ENCODE peak calls at places on chromosomes 16 and 17, in six cellular contexts. One of them, this sample, is unnamed.

GRCh38 chr16:75424096-75424762 is 9.1 kb downstream of the CFDP1 start:
- DNase-seq in astrocyte: no peak
- DNase-seq in endothelial cell: no peak
- DNase-seq in stimulated activated CD4-positive, alpha-beta T cell treated with anti-CD3 and anti-CD28 coated beads, Interleukin-4, amount 100 ng/mL, for 1 hour: no peak
- DNase-seq in nucleus accumbens: no peak
- DNase-seq in GM20000: no peak
- DNase-seq in this sample: no peak

GRCh38 chr16:7246578-7246977 is 86.1 kb upstream of the RBFOX1 start:
- DNase-seq in nucleus accumbens: no peak
- DNase-seq in GM20000: no peak
- DNase-seq in endothelial cell: no peak
- DNase-seq in stimulated activated CD4-positive, alpha-beta T cell treated with anti-CD3 and anti-CD28 coated beads, Interleukin-4, amount 100 ng/mL, for 1 hour: no peak
- DNase-seq in astrocyte: no peak
- DNase-seq in this sample: no peak

GRCh38 chr17:29565643-29566472 is 979 bp downstream of the ABHD15 start:
- DNase-seq in endothelial cell: no peak
- DNase-seq in stimulated activated CD4-positive, alpha-beta T cell treated with anti-CD3 and anti-CD28 coated beads, Interleukin-4, amount 100 ng/mL, for 1 hour: peak
- DNase-seq in nucleus accumbens: no peak
- DNase-seq in GM20000: peak
- DNase-seq in astrocyte: no peak
- DNase-seq in this sample: peak

GRCh38 chr17:43308999-43309398 is 75.2 kb upstream of the RNU2-1 start:
- DNase-seq in nucleus accumbens: no peak
- DNase-seq in stimulated activated CD4-positive, alpha-beta T cell treated with anti-CD3 and anti-CD28 coated beads, Interleukin-4, amount 100 ng/mL, for 1 hour: no peak
- DNase-seq in endothelial cell: no peak
- DNase-seq in GM20000: no peak
- DNase-seq in astrocyte: no peak
- DNase-seq in this sample: no peak

GRCh38 chr16:57892447-57893096 is 78.4 kb downstream of the CNGB1 start:
- DNase-seq in GM20000: no peak
- DNase-seq in stimulated activated CD4-positive, alpha-beta T cell treated with anti-CD3 and anti-CD28 coated beads, Interleukin-4, amount 100 ng/mL, for 1 hour: no peak
- DNase-seq in nucleus accumbens: no peak
- DNase-seq in endothelial cell: no peak
- DNase-seq in astrocyte: peak
- DNase-seq in this sample: no peak

GRCh38 chr17:36132421-36132831 is 28.8 kb downstream of the CCL4 start:
- DNase-seq in stimulated activated CD4-positive, alpha-beta T cell treated with anti-CD3 and anti-CD28 coated beads, Interleukin-4, amount 100 ng/mL, for 1 hour: no peak
- DNase-seq in astrocyte: no peak
- DNase-seq in endothelial cell: no peak
- DNase-seq in GM20000: no peak
- DNase-seq in nucleus accumbens: no peak
- DNase-seq in this sample: no peak

GRCh38 chr17:28500712-28501379 is 5.3 kb upstream of the FOXN1 start:
- DNase-seq in astrocyte: no peak
- DNase-seq in endothelial cell: no peak
- DNase-seq in nucleus accumbens: no peak
- DNase-seq in GM20000: peak
- DNase-seq in stimulated activated CD4-positive, alpha-beta T cell treated with anti-CD3 and anti-CD28 coated beads, Interleukin-4, amount 100 ng/mL, for 1 hour: no peak
- DNase-seq in this sample: no peak

GRCh38 chr16:87584271-87584670 is 18.0 kb upstream of the JPH3 start:
- DNase-seq in nucleus accumbens: no peak
- DNase-seq in stimulated activated CD4-positive, alpha-beta T cell treated with anti-CD3 and anti-CD28 coated beads, Interleukin-4, amount 100 ng/mL, for 1 hour: no peak
- DNase-seq in astrocyte: peak
- DNase-seq in endothelial cell: no peak
- DNase-seq in GM20000: no peak
- DNase-seq in this sample: no peak

GRCh38 chr16:1950047-1950446 is 4.4 kb downstream of the RPL3L start:
- DNase-seq in stimulated activated CD4-positive, alpha-beta T cell treated with anti-CD3 and anti-CD28 coated beads, Interleukin-4, amount 100 ng/mL, for 1 hour: no peak
- DNase-seq in nucleus accumbens: no peak
- DNase-seq in GM20000: no peak
- DNase-seq in astrocyte: no peak
- DNase-seq in endothelial cell: no peak
- DNase-seq in this sample: no peak

GRCh38 chr17:65794572-65794971 is 233.1 kb upstream of the AXIN2 start:
- DNase-seq in astrocyte: peak
- DNase-seq in stimulated activated CD4-positive, alpha-beta T cell treated with anti-CD3 and anti-CD28 coated beads, Interleukin-4, amount 100 ng/mL, for 1 hour: no peak
- DNase-seq in nucleus accumbens: no peak
- DNase-seq in GM20000: no peak
- DNase-seq in endothelial cell: peak
- DNase-seq in this sample: no peak